ENCODE peak calls at places on chromosomes 4 and X, in four cellular contexts. J is fibroblast of lung, V is mesendoderm, U is IMR-90. W is an unnamed sample.

GRCh38 chr4:183081116-183081469 is 18.0 kb upstream of the WWC2 start:
- DNase-seq in J (no peak), U (no peak), V (no peak), W (no peak)

GRCh38 chr4:833731-834367 is 7.9 kb upstream of the CPLX1 start:
- DNase-seq in U (no peak), J (no peak), V (no peak), W (peak; percentile 38)

GRCh38 chrX:72142931-72143709 is 11.4 kb upstream of the RTL5 start:
- DNase-seq in J (no peak), U (no peak), V (no peak), W (no peak)

GRCh38 chr4:43456383-43456782 is 563.9 kb downstream of the GRXCR1 start:
- DNase-seq in J (peak; percentile 66), V (no peak), U (peak; percentile 81), W (no peak)

GRCh38 chr4:143046454-143046853 is 138.3 kb upstream of the USP38 start:
- DNase-seq in V (no peak), U (no peak), J (no peak), W (no peak)

GRCh38 chr4:92864176-92864575 is 560.4 kb downstream of the GRID2 start:
- DNase-seq in U (no peak), V (no peak), J (no peak), W (no peak)

GRCh38 chrX:96410927-96411326 is 273.7 kb upstream of the DIAPH2 start:
- DNase-seq in J (no peak), V (no peak), U (no peak), W (no peak)

GRCh38 chr4:120753854-120754253 is 168.7 kb downstream of the PRDM5 start:
- DNase-seq in U (no peak), J (no peak), V (peak; percentile 18), W (no peak)

GRCh38 chr4:53622739-53623151 is 31.5 kb upstream of the LNX1 start:
- DNase-seq in U (peak; percentile 89), J (peak; percentile 80), V (no peak), W (no peak)

GRCh38 chrX:122475306-122475705 is 708.8 kb upstream of the GRIA3 start:
- DNase-seq in V (no peak), U (no peak), J (no peak), W (no peak)

GRCh38 chrX:22097295-22097694 is 65.2 kb downstream of the PHEX start:
- DNase-seq in J (peak; percentile 91), V (no peak), U (peak; percentile 92), W (no peak)

GRCh38 chrX:38727668-38728067 is 73.6 kb upstream of the MID1IP1 start:
- DNase-seq in U (no peak), J (no peak), V (no peak), W (no peak)

GRCh38 chr4:94668724-94669123 is 89.0 kb upstream of the BMPR1B start:
- DNase-seq in V (no peak), J (no peak), U (no peak), W (no peak)

GRCh38 chr4:7067147-7067522 is 729 bp downstream of the GRPEL1 start:
- DNase-seq in V (no peak), U (no peak), J (no peak), W (no peak)

GRCh38 chr4:3436798-3437581 is 4.8 kb upstream of the HGFAC start:
- DNase-seq in J (peak; percentile 39), U (peak; percentile 35), V (no peak), W (peak; percentile 90)

GRCh38 chr4:7761312-7761711 is 178.3 kb downstream of the AFAP1 start:
- DNase-seq in U (no peak), J (no peak), V (no peak), W (peak; percentile 29)

GRCh38 chr4:182918791-182919302 is 1.7 kb upstream of the DCTD start:
- DNase-seq in V (no peak), J (no peak), U (no peak), W (no peak)

GRCh38 chr4:118086334-118086733 is 52.0 kb downstream of the NDST3 start:
- DNase-seq in U (peak; percentile 31), V (peak; percentile 80), J (peak; percentile 42), W (no peak)

GRCh38 chr4:151389316-151389715 is 19.7 kb upstream of the FHIP1A start:
- DNase-seq in V (no peak), U (no peak), J (no peak), W (no peak)

GRCh38 chr4:99723555-99724450 is 66.2 kb upstream of the C4orf54 start:
- DNase-seq in V (peak; percentile 46), J (peak; percentile 87), U (peak; percentile 88), W (no peak)

GRCh38 chr4:20416800-20417199 is 165.1 kb downstream of the SLIT2 start:
- DNase-seq in J (no peak), U (no peak), V (no peak), W (no peak)

GRCh38 chrX:10011991-10012390 is 44.8 kb downstream of the CLDN34 start:
- DNase-seq in U (no peak), V (no peak), J (no peak), W (no peak)

GRCh38 chr4:75948822-75949444 is 8.1 kb upstream of the NAAA start:
- DNase-seq in V (no peak), U (no peak), J (no peak), W (no peak)

GRCh38 chr4:6221296-6221850 is 21.0 kb upstream of the JAKMIP1 start:
- DNase-seq in V (peak; percentile 63), J (no peak), U (no peak), W (no peak)

GRCh38 chr4:687975-688694 is 816 bp downstream of the SLC49A3 start:
- DNase-seq in V (peak; percentile 52), U (no peak), J (no peak), W (peak; percentile 85)

GRCh38 chr4:19739101-19739651 is 512.5 kb upstream of the SLIT2 start:
- DNase-seq in U (peak; percentile 95), V (peak; percentile 7), J (peak; percentile 92), W (no peak)

GRCh38 chr4:159608434-159608833 is 505.6 kb downstream of the RAPGEF2 start:
- DNase-seq in J (no peak), V (no peak), U (no peak), W (no peak)

GRCh38 chrX:22276781-22277180 is 4.1 kb downstream of the CBLL2 start:
- DNase-seq in V (no peak), J (peak; percentile 3), U (peak; percentile 17), W (no peak)

GRCh38 chr4:79298027-79298426 is 27.8 kb downstream of the NAA11 start:
- DNase-seq in V (no peak), J (no peak), U (no peak), W (no peak)

GRCh38 chr4:40749717-40750460 is at the start of gene NSUN7:
- DNase-seq in J (peak; percentile 27), V (peak; percentile 94), U (no peak), W (peak; percentile 92)

GRCh38 chr4:63020661-63021060 is 1388.6 kb downstream of the TECRL start:
- DNase-seq in V (no peak), U (no peak), J (no peak), W (no peak)

GRCh38 chr4:63017300-63017699 is 1392.0 kb downstream of the TECRL start:
- DNase-seq in J (no peak), V (no peak), U (no peak), W (no peak)
- H3K27ac ChIP-seq in J (no peak overlapping the region), V (no peak overlapping the region), U (no peak overlapping the region), W (no peak overlapping the region)

DNA sequence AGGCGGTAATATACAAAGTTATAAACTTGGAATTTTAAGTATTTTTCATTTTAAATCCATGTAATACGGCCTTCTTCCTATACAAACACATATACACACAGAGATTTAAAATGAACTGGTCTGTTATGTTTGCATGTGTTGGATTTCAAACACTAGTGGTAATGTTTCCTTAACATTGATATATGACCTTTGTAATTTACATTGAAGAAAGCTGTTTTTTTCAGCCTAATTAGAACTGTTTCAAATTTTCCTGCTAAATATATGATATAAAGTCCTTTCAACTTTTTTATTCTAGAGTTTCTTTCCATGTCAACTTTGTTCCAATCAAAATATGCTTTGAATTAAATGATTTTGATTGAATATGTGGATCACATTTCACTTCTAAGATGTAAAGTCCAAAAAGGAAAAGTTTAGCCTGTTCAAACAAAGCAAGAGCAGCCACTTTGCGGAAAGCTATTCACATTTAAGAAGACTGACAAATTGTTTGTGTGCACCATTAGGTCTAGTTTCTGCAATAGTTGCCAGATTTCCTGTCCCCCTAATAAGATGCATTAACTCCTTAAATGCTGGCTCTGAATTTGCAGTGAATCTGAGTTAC is 226.0 kb upstream of the MAB21L2 start:
- DNase-seq in J (no peak), V (no peak), U (no peak), W (no peak)
- H3K9ac ChIP-seq in J (no peak overlapping the region), V (no peak overlapping the region), U (no peak overlapping the region), W (no peak overlapping the region)

DNA sequence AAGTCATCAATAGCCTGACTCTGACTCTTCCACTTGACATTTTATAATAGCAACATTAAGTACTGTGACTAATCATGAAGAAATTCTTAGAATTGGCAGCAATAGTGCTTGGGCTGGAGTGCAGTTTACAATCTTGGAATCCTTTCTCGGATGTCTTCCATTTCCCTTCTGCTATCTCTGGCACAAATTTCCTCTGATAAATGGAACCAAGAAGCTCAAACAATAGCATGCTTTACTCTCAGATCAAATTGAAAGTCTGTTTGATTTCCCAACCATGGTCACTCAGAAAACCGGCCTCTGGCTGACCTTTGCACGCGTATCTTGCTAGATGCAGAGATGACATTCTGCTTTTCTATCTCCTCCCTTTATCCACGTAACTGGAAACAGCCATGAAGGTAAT is 99.0 kb upstream of the SPANXC start:
- DNase-seq in J (peak; percentile 82), U (peak; percentile 83), V (no peak), W (no peak)
- H3K27ac ChIP-seq in J (peak overlapping the region; percentile 32), U (peak overlapping the region; percentile 75), V (no peak overlapping the region), W (no peak overlapping the region)

GRCh38 chr4:25310066-25310824 is 2.3 kb upstream of the ZCCHC4 start:
- DNase-seq in U (no peak), V (no peak), J (no peak), W (no peak)

GRCh38 chr4:25308761-25309160 is 3.8 kb upstream of the ZCCHC4 start:
- DNase-seq in U (peak; percentile 51), V (no peak), J (no peak), W (no peak)

GRCh38 chr4:25312496-25313193 is at the start of gene ZCCHC4:
- DNase-seq in J (peak; percentile 93), U (peak; percentile 90), V (peak; percentile 92), W (peak; percentile 96)

GRCh38 chr4:25313194-25313895 is 771 bp downstream of the ZCCHC4 start:
- DNase-seq in J (no peak), V (peak; percentile 27), U (no peak), W (no peak)

GRCh38 chr4:25310825-25311210 is 1.8 kb upstream of the ZCCHC4 start:
- DNase-seq in J (no peak), V (no peak), U (no peak), W (no peak)
- H3K9ac ChIP-seq in J (no peak overlapping the region), V (no peak overlapping the region), U (no peak overlapping the region), W (no peak overlapping the region)

DNA sequence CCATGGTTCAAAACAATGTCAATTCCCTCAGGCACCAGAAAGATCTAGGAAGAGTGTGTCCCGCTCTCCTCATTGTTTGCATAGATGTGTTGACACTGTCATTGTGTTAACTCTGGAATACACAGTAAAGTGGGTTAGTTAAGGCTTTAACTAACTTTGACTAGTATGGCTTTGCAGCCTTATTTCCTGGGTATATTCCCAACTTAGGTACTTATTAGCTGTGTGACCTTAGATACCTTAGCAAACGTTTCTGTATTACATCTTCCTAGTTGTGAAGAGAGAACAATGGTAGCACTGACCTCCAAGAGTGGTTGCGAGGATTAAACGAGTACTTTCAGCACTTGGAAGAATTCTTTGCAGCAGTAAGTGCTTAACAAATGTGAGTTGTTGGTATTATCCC is 97.6 kb upstream of the PGRMC2 start:
- DNase-seq in U (no peak), J (no peak), V (peak; percentile 66), W (no peak)
- H3K27ac ChIP-seq in U (peak overlapping the region; percentile 21), J (peak overlapping the region; percentile 32), V (no peak overlapping the region), W (no peak overlapping the region)